ENCODE peak calls at places on chromosomes 6 and 20, in nine cellular contexts. J, I, Y, F, L, Q, V, C and K are unnamed samples.

GRCh38 chr20:32681175-32682084 is 7.7 kb upstream of the C20orf203 start:
- DNase-seq in L (no peak), Y (peak), I (no peak), V (no peak), F (no peak), C (peak), J (peak), Q (peak), K (no peak)

GRCh38 chr6:84177253-84177652 is 50.2 kb downstream of the CEP162 start:
- DNase-seq in I (no peak), C (no peak), Y (no peak), V (no peak), F (no peak), L (no peak), Q (peak), J (no peak), K (no peak)

GRCh38 chr20:9417665-9418064 is 96.7 kb upstream of the LAMP5 start:
- DNase-seq in C (no peak), L (no peak), F (no peak), Q (peak), Y (no peak), J (no peak), I (no peak), V (peak), K (no peak)

GRCh38 chr6:148466158-148466557 is 123.5 kb downstream of the SASH1 start:
- DNase-seq in I (no peak), Q (no peak), Y (no peak), V (no peak), L (no peak), J (no peak), C (no peak), F (no peak), K (no peak)

GRCh38 chr6:9540126-9540525 is 874.7 kb downstream of the TFAP2A start:
- DNase-seq in C (no peak), L (no peak), I (no peak), F (no peak), Y (no peak), J (no peak), V (no peak), Q (peak), K (no peak)

GRCh38 chr6:139133733-139134360 is 1.0 kb upstream of the HECA start:
- DNase-seq in I (no peak), Y (no peak), C (no peak), Q (no peak), F (no peak), L (no peak), J (no peak), V (no peak), K (no peak)

GRCh38 chr6:128095362-128095761 is 194.5 kb upstream of the THEMIS start:
- DNase-seq in F (no peak), L (no peak), V (no peak), Y (no peak), C (no peak), Q (no peak), I (no peak), J (no peak), K (no peak)

GRCh38 chr20:63957690-63958441 is 1.6 kb upstream of the UCKL1 start:
- DNase-seq in Y (no peak), V (no peak), I (peak), F (no peak), Q (peak), C (no peak), J (no peak), L (no peak), K (no peak)

GRCh38 chr6:27161115-27161514 is 86.4 kb upstream of the PRSS16 start:
- DNase-seq in I (no peak), V (no peak), Q (no peak), Y (no peak), F (no peak), L (no peak), J (no peak), C (no peak), K (no peak)

GRCh38 chr20:53929974-53930650 is 140.3 kb downstream of the BCAS1 start:
- DNase-seq in F (no peak), C (no peak), L (no peak), Q (no peak), Y (no peak), I (no peak), J (no peak), V (no peak), K (no peak)

GRCh38 chr20:8082025-8082424 is 50.0 kb upstream of the PLCB1 start:
- DNase-seq in F (no peak), V (peak), J (no peak), I (no peak), L (no peak), Y (no peak), C (no peak), Q (peak), K (no peak)

GRCh38 chr6:35710241-35710847 is 21.6 kb upstream of the FKBP5 start:
- DNase-seq in I (no peak), L (no peak), V (no peak), J (no peak), F (no peak), Y (no peak), Q (no peak), C (no peak), K (no peak)

GRCh38 chr20:44028868-44029847 is 114.5 kb downstream of the TOX2 start:
- DNase-seq in Q (no peak), C (no peak), V (no peak), F (no peak), I (no peak), J (no peak), Y (no peak), L (no peak), K (no peak)

GRCh38 chr20:9912858-9913434 is 74.1 kb upstream of the PAK5 start:
- DNase-seq in C (peak), Y (peak), V (peak), J (peak), L (no peak), F (peak), I (peak), Q (peak), K (peak)

GRCh38 chr20:8127553-8128255 is 4.4 kb upstream of the PLCB1 start:
- DNase-seq in Y (no peak), V (no peak), C (no peak), Q (no peak), L (no peak), I (no peak), F (no peak), J (no peak), K (no peak)

GRCh38 chr20:63475209-63475608 is 2.8 kb upstream of the KCNQ2 start:
- DNase-seq in Q (peak), F (no peak), I (no peak), C (peak), L (no peak), Y (no peak), V (peak), J (no peak), K (no peak)

DNA sequence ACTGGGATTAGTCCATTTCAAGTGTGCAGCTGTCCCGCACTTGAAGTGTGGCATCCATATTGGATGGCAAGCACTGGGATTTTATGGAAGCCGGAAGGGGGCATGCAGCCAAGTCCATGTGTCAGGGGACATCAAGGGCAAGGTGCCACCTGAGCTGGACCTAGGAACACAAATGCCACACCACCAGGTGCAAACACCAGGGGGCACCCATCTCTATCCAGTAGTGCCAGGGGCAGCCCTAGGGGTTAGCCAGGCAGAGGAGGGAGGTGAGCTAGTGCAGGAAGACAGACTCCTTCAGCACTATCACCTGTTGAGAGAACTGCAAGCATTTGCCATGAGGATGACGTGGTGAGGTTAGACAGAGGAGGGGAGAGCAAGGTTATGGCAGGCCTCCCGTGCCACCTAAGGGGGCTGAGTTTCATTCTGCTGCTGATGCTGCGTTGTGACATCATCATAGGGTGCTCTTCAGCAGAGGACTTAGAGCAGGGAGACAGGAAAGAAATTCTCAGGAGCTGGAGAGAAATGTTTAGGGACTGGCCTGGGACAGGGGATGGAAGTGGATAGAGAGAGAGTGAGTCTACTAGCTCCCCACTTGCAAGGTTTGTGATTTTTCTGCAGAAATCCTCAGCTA is 192.6 kb upstream of the SLC24A3 start:
- DNase-seq in I (no peak), C (no peak), J (no peak), L (no peak), V (no peak), Q (no peak), Y (no peak), F (no peak), K (no peak)
- TF ChIP-seq CTCF in I (no peak), C (no peak), J (peak), L (no peak), V (no peak), Q (no peak), Y (no peak), F (no peak), K (no peak)

DNA sequence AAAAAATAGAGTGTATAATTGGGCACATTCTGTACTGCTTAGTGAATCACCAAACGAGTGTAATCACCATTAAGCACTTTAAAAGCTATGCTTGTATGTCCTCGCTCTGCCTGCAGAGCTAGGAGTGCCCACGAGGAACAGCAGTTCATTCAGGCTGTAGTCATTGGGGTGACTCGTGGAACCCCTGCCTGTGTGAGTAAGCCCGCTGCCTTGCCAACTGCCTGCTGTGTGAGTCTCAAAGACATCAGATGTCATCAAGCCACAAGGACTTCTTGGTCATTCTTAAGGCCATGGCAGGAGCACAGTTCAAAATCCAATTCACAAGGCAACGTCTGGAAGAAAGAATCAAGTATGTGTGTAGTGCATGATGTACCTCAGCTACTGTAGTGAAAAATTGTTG is 60.4 kb downstream of the FOXO3 start:
- DNase-seq in Y (no peak), L (no peak), V (peak), F (peak), Q (peak), I (no peak), C (no peak), J (no peak), K (peak)
- TF ChIP-seq CTCF in Y (no peak), L (no peak), V (peak), F (peak), Q (no peak), I (no peak), C (no peak), J (no peak), K (peak)

GRCh38 chr6:30481213-30481964 is 7.9 kb upstream of the HLA-E start:
- DNase-seq in V (no peak), I (no peak), C (peak), F (no peak), L (no peak), J (no peak), Y (peak), Q (no peak), K (no peak)

GRCh38 chr6:30485236-30485635 is 4.1 kb upstream of the HLA-E start:
- DNase-seq in I (no peak), L (no peak), C (no peak), Y (no peak), J (no peak), V (no peak), Q (no peak), F (no peak), K (no peak)

GRCh38 chr6:30480536-30481156 is 8.7 kb upstream of the HLA-E start:
- DNase-seq in C (no peak), Q (peak), Y (no peak), F (no peak), J (no peak), V (no peak), L (no peak), I (no peak), K (no peak)

GRCh38 chr6:30489081-30490030 is at the start of gene HLA-E:
- DNase-seq in L (peak), V (peak), I (peak), C (peak), Y (peak), J (peak), F (peak), Q (peak), K (peak)

DNA sequence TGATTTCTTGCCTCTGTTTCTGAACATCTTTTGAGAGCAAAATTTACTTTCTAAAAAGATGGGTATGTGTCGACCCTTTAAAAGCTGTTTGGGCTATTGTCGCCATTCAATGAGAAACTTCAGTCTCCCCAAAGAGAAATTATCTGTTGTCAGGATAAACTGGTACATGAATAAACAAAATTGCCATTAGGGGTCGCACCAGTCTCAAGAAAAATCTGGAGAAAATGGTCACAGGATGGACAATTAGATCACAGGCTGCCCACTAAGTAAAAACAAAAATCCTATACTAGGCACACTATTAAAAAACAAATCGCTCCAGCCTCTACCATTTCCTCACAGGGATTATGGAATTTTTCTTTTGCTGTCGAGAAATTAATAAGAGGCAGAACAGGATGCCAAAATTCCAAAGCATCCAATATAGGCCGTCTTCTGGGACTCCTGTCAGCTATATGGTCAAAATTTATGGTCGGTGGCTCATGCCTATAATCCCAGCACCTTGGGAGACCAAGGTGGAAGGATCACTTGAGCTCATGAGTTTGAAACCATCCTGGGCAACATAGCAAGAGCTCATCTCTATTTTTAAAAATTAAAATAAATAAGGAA is 5.5 kb upstream of the HLA-E start:
- DNase-seq in L (no peak), V (peak), Q (peak), F (peak), Y (no peak), C (peak), J (peak), I (no peak), K (peak)
- TF ChIP-seq CTCF in L (peak), V (peak), Q (peak), F (peak), Y (peak), C (peak), J (peak), I (peak), K (peak)

GRCh38 chr6:29748391-29749352 is 25.4 kb downstream of the HLA-F start:
- DNase-seq in F (peak), C (peak), Y (peak), V (peak), J (peak), Q (peak), L (peak), I (peak), K (peak)
- TF ChIP-seq CTCF in F (no peak), C (no peak), Y (no peak), V (no peak), J (no peak), Q (no peak), L (no peak), I (no peak), K (no peak)

GRCh38 chr6:107657755-107658461 is 166.2 kb downstream of the SCML4 start:
- DNase-seq in L (no peak), I (peak), F (no peak), C (no peak), Q (peak), Y (no peak), V (peak), J (no peak), K (no peak)
- TF ChIP-seq CTCF in L (no peak), I (no peak), F (peak), C (no peak), Q (peak), Y (peak), V (peak), J (no peak), K (no peak)